ENCODE peak calls at places on chromosomes 16 and 17, in seven cellular contexts. P, M, A, U, S, F and L are unnamed samples.

GRCh38 chr17:9195346-9195870 is 174.1 kb downstream of the NTN1 start:
- DNase-seq in P (no peak), M (no peak), A (no peak), U (no peak), S (no peak), F (no peak), L (no peak)

GRCh38 chr16:66913711-66914110 is 5.0 kb downstream of the CDH16 start:
- DNase-seq in P (no peak), M (no peak), A (no peak), U (no peak), S (no peak), F (no peak), L (no peak)

GRCh38 chr17:31511583-31511982 is 120.1 kb downstream of the RAB11FIP4 start:
- DNase-seq in P (no peak), M (no peak), A (peak), U (no peak), S (no peak), F (no peak), L (no peak)

GRCh38 chr16:61858996-61859395 is 177.2 kb downstream of the CDH8 start:
- DNase-seq in P (no peak), M (no peak), A (no peak), U (no peak), S (no peak), F (no peak), L (no peak)

GRCh38 chr17:36468903-36469635 is 17.4 kb upstream of the ZNHIT3 start:
- DNase-seq in P (no peak), M (no peak), A (no peak), U (no peak), S (no peak), F (no peak), L (no peak)

GRCh38 chr16:88978608-88979346 is 1.8 kb upstream of the CBFA2T3 start:
- DNase-seq in P (no peak), M (peak), A (no peak), U (no peak), S (no peak), F (no peak), L (peak)

GRCh38 chr17:64262422-64263260 is at the start of gene TEX2:
- DNase-seq in P (peak), M (no peak), A (peak), U (no peak), S (no peak), F (peak), L (peak)

GRCh38 chr17:64547354-64547753 is 40.6 kb downstream of the CEP95 start:
- DNase-seq in P (no peak), M (no peak), A (no peak), U (no peak), S (no peak), F (no peak), L (no peak)

GRCh38 chr17:64466019-64466735 is 17.3 kb downstream of the MILR1 start:
- DNase-seq in P (no peak), M (no peak), A (no peak), U (no peak), S (no peak), F (peak), L (no peak)

GRCh38 chr16:88376053-88376834 is 6.5 kb upstream of the ZNF469 start:
- DNase-seq in P (no peak), M (no peak), A (peak), U (no peak), S (no peak), F (no peak), L (no peak)

GRCh38 chr16:57000271-57001025 is 11.1 kb downstream of the NLRC5 start:
- DNase-seq in P (peak), M (peak), A (no peak), U (no peak), S (no peak), F (no peak), L (no peak)

GRCh38 chr16:56647641-56648431 is 3.9 kb upstream of the MT1B start:
- DNase-seq in P (no peak), M (no peak), A (no peak), U (no peak), S (no peak), F (no peak), L (no peak)

GRCh38 chr16:54957403-54957802 is 26.7 kb downstream of the IRX5 start:
- DNase-seq in P (peak), M (no peak), A (no peak), U (no peak), S (peak), F (peak), L (peak)

GRCh38 chr16:27123795-27124194 is 57.1 kb downstream of the C16orf82 start:
- DNase-seq in P (no peak), M (no peak), A (no peak), U (no peak), S (no peak), F (no peak), L (no peak)